ENCODE peak calls at places on chromosome 15, in nine cellular contexts. U is sigmoid colon, N is natural killer cell, F is brain microvascular endothelial cell, T is neural progenitor cell, J is thoracic aorta, Z is neural crest cell, I is AG04450, E is mammary epithelial cell. K is an unnamed sample.

GRCh38 chr15:90914240-90915080 is 11.4 kb downstream of the MAN2A2 start:
- DNase-seq in F (no peak), E (no peak), Z (no peak), T (no peak), I (no peak), N (no peak), J (no peak), U (no peak), K (no peak)

GRCh38 chr15:78360426-78360825 is 20.3 kb downstream of the CRABP1 start:
- DNase-seq in Z (no peak), F (no peak), E (no peak), I (no peak), N (no peak), T (peak; percentile 29), J (no peak), U (peak; percentile 88), K (no peak)

GRCh38 chr15:91874992-91875651 is 21.6 kb downstream of the SLCO3A1 start:
- DNase-seq in N (no peak), F (no peak), E (no peak), J (no peak), Z (no peak), T (no peak), U (no peak), I (no peak), K (no peak)

GRCh38 chr15:94400521-94401290 is 169.3 kb downstream of the MCTP2 start:
- DNase-seq in N (no peak), I (no peak), U (no peak), F (no peak), T (no peak), E (no peak), Z (no peak), J (no peak), K (no peak)

GRCh38 chr15:48550822-48551525 is 94.5 kb downstream of the FBN1 start:
- DNase-seq in I (no peak), U (no peak), T (no peak), F (peak; percentile 56), Z (no peak), J (no peak), E (no peak), N (no peak), K (no peak)

GRCh38 chr15:76829939-76830338 is 75.2 kb downstream of the SCAPER start:
- DNase-seq in U (no peak), E (peak; percentile 27), Z (no peak), J (no peak), N (no peak), F (no peak), I (no peak), T (no peak), K (no peak)

GRCh38 chr15:70492240-70493177 is 270.8 kb downstream of the UACA start:
- DNase-seq in F (peak; percentile 91), I (no peak), E (peak; percentile 90), Z (no peak), U (no peak), T (no peak), N (peak; percentile 81), J (no peak), K (no peak)

GRCh38 chr15:59349715-59350420 is 22.8 kb downstream of the MYO1E start:
- DNase-seq in E (peak; percentile 97), T (no peak), J (peak; percentile 13), I (peak; percentile 61), U (no peak), N (no peak), Z (no peak), F (peak; percentile 91), K (no peak)

GRCh38 chr15:64877435-64877834 is 34.3 kb upstream of the ANKDD1A start:
- DNase-seq in F (no peak), T (no peak), J (no peak), N (no peak), I (no peak), E (no peak), Z (no peak), U (peak; percentile 86), K (no peak)

GRCh38 chr15:34754674-34755418 is at the start of gene GJD2:
- DNase-seq in E (no peak), U (no peak), Z (no peak), N (no peak), T (peak; percentile 89), F (no peak), I (no peak), J (no peak), K (peak; percentile 27)

GRCh38 chr15:90915808-90916440 is 12.8 kb downstream of the MAN2A2 start:
- DNase-seq in N (no peak), U (peak; percentile 85), I (no peak), Z (no peak), T (no peak), E (no peak), F (peak; percentile 76), J (no peak), K (no peak)

GRCh38 chr15:100253640-100254039 is 88.1 kb downstream of the ADAMTS17 start:
- DNase-seq in E (no peak), F (no peak), T (no peak), N (no peak), J (no peak), I (no peak), Z (no peak), U (no peak), K (no peak)

GRCh38 chr15:35301088-35301487 is 216.0 kb upstream of the NANOGP8 start:
- DNase-seq in I (no peak), U (no peak), E (no peak), Z (no peak), N (no peak), T (no peak), F (no peak), J (no peak), K (no peak)

GRCh38 chr15:64883997-64884511 is 27.6 kb upstream of the ANKDD1A start:
- DNase-seq in E (peak; percentile 92), T (no peak), J (no peak), I (peak; percentile 76), N (peak; percentile 78), F (peak; percentile 90), U (peak; percentile 82), Z (no peak), K (no peak)

GRCh38 chr15:48679952-48680351 is 34.4 kb upstream of the FBN1 start:
- DNase-seq in E (no peak), U (no peak), J (no peak), Z (no peak), T (no peak), N (no peak), I (no peak), F (no peak), K (no peak)

DNA sequence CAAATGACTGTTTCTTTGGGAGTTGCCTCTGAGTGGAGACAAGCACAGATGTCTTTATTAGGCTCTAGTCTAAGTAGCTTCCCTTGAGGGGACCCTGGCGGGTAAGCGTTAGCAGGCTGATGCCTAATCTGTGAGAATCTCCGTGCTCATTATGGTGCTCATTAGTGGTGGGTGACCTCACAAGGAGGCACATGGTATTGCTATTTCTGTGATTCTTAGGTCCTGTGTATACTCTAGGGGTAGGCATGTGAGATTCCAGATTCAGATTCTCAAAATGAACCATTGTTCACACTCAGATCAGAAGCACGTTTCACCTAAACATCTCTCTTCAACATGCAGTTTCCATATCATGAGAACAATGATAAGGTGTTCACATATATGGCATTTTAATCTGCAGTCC is 809.7 kb downstream of the NR2F2 start:
- DNase-seq in U (no peak), J (no peak), N (no peak), Z (no peak), I (no peak), F (no peak), T (peak; percentile 60), E (no peak), K (no peak)
- TF ChIP-seq CTCF in U (no peak), J (no peak), N (no peak), Z (no peak), I (no peak), F (no peak), T (peak; percentile 18), E (no peak), K (no peak)

DNA sequence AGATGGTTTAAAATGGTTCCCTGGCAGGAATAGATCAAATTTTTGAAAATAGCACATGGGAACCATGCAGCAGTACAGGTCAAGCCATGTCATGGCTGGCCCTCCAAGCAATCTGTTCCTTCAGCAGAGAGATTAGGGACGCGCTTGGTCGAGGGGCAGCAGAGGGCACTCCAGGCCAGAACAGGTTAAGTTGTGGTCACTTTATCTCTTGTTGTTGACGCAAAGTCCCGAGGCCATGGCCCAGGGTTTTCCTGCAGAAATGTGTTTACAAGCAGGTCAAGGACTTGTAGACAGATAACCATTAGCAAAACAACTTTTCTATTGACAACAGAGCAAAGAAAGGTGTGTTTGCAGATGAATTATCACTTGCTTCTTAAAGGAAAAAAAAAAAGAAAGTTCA is 570.0 kb upstream of the NR2F2 start:
- DNase-seq in N (peak; percentile 16), U (no peak), T (peak; percentile 81), I (no peak), F (no peak), Z (peak; percentile 37), E (no peak), J (no peak), K (no peak)
- TF ChIP-seq CTCF in N (peak; percentile 14), U (no peak), T (peak; percentile 75), I (no peak), F (peak; percentile 5), Z (no peak), E (no peak), J (no peak), K (peak; percentile 35)

DNA sequence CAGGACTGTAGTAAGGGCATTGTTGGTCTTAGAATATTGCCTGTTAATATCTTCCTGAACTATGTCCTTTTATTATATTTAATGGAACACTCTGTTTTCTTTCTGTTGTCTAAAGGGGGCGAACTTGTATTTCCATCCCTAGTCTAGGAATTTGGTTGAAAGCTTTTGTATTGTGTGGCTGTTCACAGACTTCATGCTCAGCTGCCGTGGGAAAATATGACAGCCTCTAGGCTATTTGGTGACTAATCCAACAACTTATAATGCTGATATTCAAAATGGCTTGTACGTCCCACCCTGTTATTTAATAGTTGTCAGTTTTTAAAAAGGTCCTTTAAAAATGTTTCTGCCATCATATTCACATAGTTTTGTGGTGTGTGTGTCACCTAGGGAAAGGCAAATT is 202.6 kb downstream of the KLHL25 start:
- DNase-seq in U (no peak), I (no peak), T (no peak), Z (no peak), E (peak; percentile 88), N (no peak), J (no peak), F (peak; percentile 85), K (no peak)
- TF ChIP-seq CTCF in U (no peak), I (peak; percentile 42), T (no peak), Z (peak; percentile 44), E (no peak), N (no peak), J (no peak), F (peak; percentile 39), K (peak; percentile 9)

GRCh38 chr15:79541176-79541575 is 109.0 kb downstream of the MINAR1 start:
- DNase-seq in N (no peak), U (no peak), J (no peak), F (no peak), Z (no peak), E (no peak), I (no peak), T (no peak), K (no peak)

GRCh38 chr15:79539426-79539825 is 107.3 kb downstream of the MINAR1 start:
- DNase-seq in N (no peak), E (peak; percentile 43), U (no peak), T (no peak), I (no peak), J (no peak), Z (no peak), F (no peak), K (no peak)

GRCh38 chr15:79535536-79535935 is 103.4 kb downstream of the MINAR1 start:
- DNase-seq in F (no peak), I (no peak), Z (no peak), U (no peak), T (no peak), E (no peak), N (no peak), J (no peak), K (no peak)

GRCh38 chr15:79543097-79543496 is 111.0 kb downstream of the MINAR1 start:
- DNase-seq in U (no peak), T (no peak), Z (no peak), J (no peak), N (no peak), E (no peak), I (no peak), F (no peak), K (no peak)

GRCh38 chr15:79540551-79540950 is 108.4 kb downstream of the MINAR1 start:
- DNase-seq in E (no peak), F (no peak), N (no peak), T (no peak), I (no peak), Z (no peak), J (no peak), U (no peak), K (no peak)
- TF ChIP-seq CTCF in E (no peak), F (no peak), N (no peak), T (peak; percentile 38), I (peak; percentile 12), Z (peak; percentile 20), J (no peak), U (no peak), K (peak; percentile 9)

K was measured in progenitor cell of endocrine pancreas.